ENCODE peak calls at places on chromosomes 7 and 10, in four cellular contexts. One of them, this sample, is unnamed.

GRCh38 chr10:124740374-124741280 is 3.6 kb downstream of the FAM53B start:
- DNase-seq in AG04450: no peak
- DNase-seq in type B pancreatic cell: peak; percentile 73
- DNase-seq in colonic mucosa: peak; percentile 71
- DNase-seq in this sample: no peak

GRCh38 chr7:7922684-7923385 is 45.8 kb upstream of the GLCCI1 start:
- DNase-seq in AG04450: no peak
- DNase-seq in type B pancreatic cell: no peak
- DNase-seq in colonic mucosa: no peak
- DNase-seq in this sample: no peak

GRCh38 chr7:26599982-26600381 is 264.4 kb downstream of the SKAP2 start:
- DNase-seq in AG04450: no peak
- DNase-seq in type B pancreatic cell: no peak
- DNase-seq in colonic mucosa: no peak
- DNase-seq in this sample: no peak

GRCh38 chr7:128284102-128284501 is 43.0 kb downstream of the LEP start:
- DNase-seq in AG04450: no peak
- DNase-seq in type B pancreatic cell: no peak
- DNase-seq in colonic mucosa: no peak
- DNase-seq in this sample: no peak

GRCh38 chr10:75304313-75304712 is 68.6 kb upstream of the COMTD1 start:
- DNase-seq in AG04450: no peak
- DNase-seq in type B pancreatic cell: no peak
- DNase-seq in colonic mucosa: no peak
- DNase-seq in this sample: no peak

GRCh38 chr7:4694653-4695335 is 12.7 kb downstream of the FOXK1 start:
- DNase-seq in AG04450: peak; percentile 47
- DNase-seq in type B pancreatic cell: no peak
- DNase-seq in colonic mucosa: no peak
- DNase-seq in this sample: no peak

GRCh38 chr7:137287651-137288258 is 55.8 kb downstream of the PTN start:
- DNase-seq in AG04450: no peak
- DNase-seq in type B pancreatic cell: no peak
- DNase-seq in colonic mucosa: no peak
- DNase-seq in this sample: no peak

GRCh38 chr10:28922127-28922526 is 244.8 kb downstream of the BAMBI start:
- DNase-seq in AG04450: no peak
- DNase-seq in type B pancreatic cell: no peak
- DNase-seq in colonic mucosa: no peak
- DNase-seq in this sample: no peak

GRCh38 chr7:110645616-110646015 is 445.3 kb upstream of the LRRN3 start:
- DNase-seq in AG04450: no peak
- DNase-seq in type B pancreatic cell: no peak
- DNase-seq in colonic mucosa: no peak
- DNase-seq in this sample: no peak

GRCh38 chr7:128361463-128362441 is at the start of gene PRRT4:
- DNase-seq in AG04450: no peak
- DNase-seq in type B pancreatic cell: peak; percentile 72
- DNase-seq in colonic mucosa: no peak
- DNase-seq in this sample: no peak

GRCh38 chr10:73732931-73733623 is 11.1 kb upstream of the SEC24C start:
- DNase-seq in AG04450: no peak
- DNase-seq in type B pancreatic cell: no peak
- DNase-seq in colonic mucosa: no peak
- DNase-seq in this sample: no peak

GRCh38 chr7:45143616-45144015 is 14.0 kb upstream of the RAMP3 start:
- DNase-seq in AG04450: no peak
- DNase-seq in type B pancreatic cell: no peak
- DNase-seq in colonic mucosa: no peak
- DNase-seq in this sample: no peak

GRCh38 chr10:74705361-74705980 is 120.9 kb upstream of the KAT6B start:
- DNase-seq in AG04450: no peak
- DNase-seq in type B pancreatic cell: no peak
- DNase-seq in colonic mucosa: no peak
- DNase-seq in this sample: no peak

GRCh38 chr7:151243411-151244155 is 4.9 kb downstream of the SMARCD3 start:
- DNase-seq in AG04450: no peak
- DNase-seq in type B pancreatic cell: no peak
- DNase-seq in colonic mucosa: no peak
- DNase-seq in this sample: no peak

GRCh38 chr7:80415522-80415921 is 96.3 kb downstream of the GNAT3 start:
- DNase-seq in AG04450: no peak
- DNase-seq in type B pancreatic cell: no peak
- DNase-seq in colonic mucosa: no peak
- DNase-seq in this sample: no peak

GRCh38 chr10:29356931-29357330 is 68.1 kb downstream of the LYZL1 start:
- DNase-seq in AG04450: no peak
- DNase-seq in type B pancreatic cell: no peak
- DNase-seq in colonic mucosa: no peak
- DNase-seq in this sample: no peak

GRCh38 chr7:42456756-42457276 is 219.8 kb upstream of the GLI3 start:
- DNase-seq in AG04450: no peak
- DNase-seq in type B pancreatic cell: no peak
- DNase-seq in colonic mucosa: no peak
- DNase-seq in this sample: no peak

GRCh38 chr10:35160743-35161142 is 34.1 kb downstream of the CREM start:
- DNase-seq in AG04450: no peak
- DNase-seq in type B pancreatic cell: no peak
- DNase-seq in colonic mucosa: no peak
- DNase-seq in this sample: no peak

GRCh38 chr10:116371737-116372136 is 47.5 kb downstream of the CCDC172 start:
- DNase-seq in AG04450: no peak
- DNase-seq in type B pancreatic cell: no peak
- DNase-seq in colonic mucosa: no peak
- DNase-seq in this sample: no peak

GRCh38 chr10:128527730-128528129 is 401.5 kb upstream of the MKI67 start:
- DNase-seq in AG04450: no peak
- DNase-seq in type B pancreatic cell: no peak
- DNase-seq in colonic mucosa: no peak
- DNase-seq in this sample: no peak

GRCh38 chr10:128526793-128527375 is 400.7 kb upstream of the MKI67 start:
- DNase-seq in AG04450: no peak
- DNase-seq in type B pancreatic cell: no peak
- DNase-seq in colonic mucosa: no peak
- DNase-seq in this sample: no peak

GRCh38 chr10:128529225-128529624 is 403.0 kb upstream of the MKI67 start:
- DNase-seq in AG04450: no peak
- DNase-seq in type B pancreatic cell: no peak
- DNase-seq in colonic mucosa: no peak
- DNase-seq in this sample: no peak

GRCh38 chr10:128528781-128529180 is 402.6 kb upstream of the MKI67 start:
- DNase-seq in AG04450: no peak
- DNase-seq in type B pancreatic cell: no peak
- DNase-seq in colonic mucosa: no peak
- DNase-seq in this sample: no peak

DNA sequence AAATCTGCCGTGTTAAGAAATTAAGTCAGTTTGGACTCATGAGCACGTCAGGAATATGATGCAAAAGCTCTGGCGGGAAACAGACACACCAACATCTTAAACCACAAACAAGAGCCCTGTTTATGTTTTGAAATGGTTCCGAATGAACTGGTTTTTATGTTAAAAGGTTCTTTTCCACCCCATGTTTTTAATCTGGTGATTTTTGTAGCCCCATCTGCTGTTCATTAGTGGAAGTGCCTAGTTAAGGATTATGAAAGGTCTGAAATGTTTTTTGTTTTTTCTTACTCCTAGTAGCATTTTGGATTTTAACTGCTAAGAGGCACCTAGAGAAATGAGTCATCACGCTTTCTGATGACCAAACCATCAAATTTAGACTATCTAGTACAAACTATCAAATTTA is 404.1 kb upstream of the MKI67 start:
- DNase-seq in AG04450: no peak
- DNase-seq in type B pancreatic cell: no peak
- DNase-seq in colonic mucosa: no peak
- DNase-seq in this sample: no peak
- TF ChIP-seq CTCF in AG04450: no peak
- TF ChIP-seq CTCF in type B pancreatic cell: peak; percentile 83
- TF ChIP-seq CTCF in colonic mucosa: peak; percentile 43
- TF ChIP-seq CTCF in this sample: no peak

GRCh38 chr7:101507327-101507726 is 121.8 kb downstream of the MYL10 start:
- DNase-seq in AG04450: no peak
- DNase-seq in type B pancreatic cell: no peak
- DNase-seq in colonic mucosa: no peak
- DNase-seq in this sample: no peak

GRCh38 chr7:101506531-101506930 is 122.6 kb downstream of the MYL10 start:
- DNase-seq in AG04450: no peak
- DNase-seq in type B pancreatic cell: no peak
- DNase-seq in colonic mucosa: no peak
- DNase-seq in this sample: no peak

GRCh38 chr7:101511965-101512364 is 117.1 kb downstream of the MYL10 start:
- DNase-seq in AG04450: no peak
- DNase-seq in type B pancreatic cell: no peak
- DNase-seq in colonic mucosa: no peak
- DNase-seq in this sample: no peak

GRCh38 chr7:101510297-101510696 is 118.8 kb downstream of the MYL10 start:
- DNase-seq in AG04450: no peak
- DNase-seq in type B pancreatic cell: no peak
- DNase-seq in colonic mucosa: no peak
- DNase-seq in this sample: no peak

DNA sequence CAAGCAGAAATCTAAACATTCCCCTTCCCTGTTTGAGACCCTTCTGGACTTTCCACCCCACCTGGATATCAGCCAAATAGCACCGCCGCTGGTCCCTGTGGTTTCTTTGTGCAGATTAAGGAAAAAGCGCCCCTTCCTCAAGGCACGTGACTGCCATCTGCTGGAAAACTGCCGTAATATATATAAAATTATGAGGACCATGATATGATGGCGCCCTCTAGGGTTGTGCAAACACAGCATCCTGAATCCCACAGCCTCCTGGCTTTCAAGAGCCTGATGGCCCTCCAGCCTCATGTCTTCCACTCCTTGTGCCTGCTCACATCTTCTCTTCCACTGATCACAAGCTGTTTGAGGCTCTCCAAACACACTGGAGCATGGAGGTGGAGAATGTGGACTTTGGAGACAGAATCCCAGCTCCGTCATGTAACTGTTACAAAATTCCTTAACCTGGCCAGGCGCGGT is 121.3 kb downstream of the MYL10 start:
- DNase-seq in AG04450: no peak
- DNase-seq in type B pancreatic cell: peak; percentile 76
- DNase-seq in colonic mucosa: peak; percentile 48
- DNase-seq in this sample: no peak
- TF ChIP-seq CTCF in AG04450: peak; percentile 68
- TF ChIP-seq CTCF in type B pancreatic cell: peak; percentile 96
- TF ChIP-seq CTCF in colonic mucosa: peak; percentile 48
- TF ChIP-seq CTCF in this sample: peak; percentile 55

GRCh38 chr10:80196270-80196949 is 8.9 kb downstream of the ANXA11 start:
- DNase-seq in AG04450: no peak
- DNase-seq in type B pancreatic cell: no peak
- DNase-seq in colonic mucosa: peak; percentile 89
- DNase-seq in this sample: no peak
- TF ChIP-seq CTCF in AG04450: no peak
- TF ChIP-seq CTCF in type B pancreatic cell: no peak
- TF ChIP-seq CTCF in colonic mucosa: no peak
- TF ChIP-seq CTCF in this sample: no peak

GRCh38 chr7:78901566-78901965 is 551.9 kb downstream of the MAGI2 start:
- DNase-seq in AG04450: no peak
- DNase-seq in type B pancreatic cell: no peak
- DNase-seq in colonic mucosa: no peak
- DNase-seq in this sample: no peak

GRCh38 chr7:78905449-78905848 is 548.0 kb downstream of the MAGI2 start:
- DNase-seq in AG04450: no peak
- DNase-seq in type B pancreatic cell: no peak
- DNase-seq in colonic mucosa: no peak
- DNase-seq in this sample: no peak
- TF ChIP-seq CTCF in AG04450: no peak
- TF ChIP-seq CTCF in type B pancreatic cell: no peak
- TF ChIP-seq CTCF in colonic mucosa: no peak
- TF ChIP-seq CTCF in this sample: no peak

GRCh38 chr10:59229451-59229850 is 53.0 kb downstream of the PHYHIPL start:
- DNase-seq in AG04450: no peak
- DNase-seq in type B pancreatic cell: no peak
- DNase-seq in colonic mucosa: no peak
- DNase-seq in this sample: no peak

GRCh38 chr10:59225211-59225610 is 48.8 kb downstream of the PHYHIPL start:
- DNase-seq in AG04450: no peak
- DNase-seq in type B pancreatic cell: no peak
- DNase-seq in colonic mucosa: no peak
- DNase-seq in this sample: no peak

GRCh38 chr10:59222788-59223187 is 46.3 kb downstream of the PHYHIPL start:
- DNase-seq in AG04450: no peak
- DNase-seq in type B pancreatic cell: no peak
- DNase-seq in colonic mucosa: no peak
- DNase-seq in this sample: no peak

GRCh38 chr10:59227136-59227673 is 50.8 kb downstream of the PHYHIPL start:
- DNase-seq in AG04450: no peak
- DNase-seq in type B pancreatic cell: no peak
- DNase-seq in colonic mucosa: no peak
- DNase-seq in this sample: no peak
- TF ChIP-seq CTCF in AG04450: no peak
- TF ChIP-seq CTCF in type B pancreatic cell: no peak
- TF ChIP-seq CTCF in colonic mucosa: no peak
- TF ChIP-seq CTCF in this sample: no peak

DNA sequence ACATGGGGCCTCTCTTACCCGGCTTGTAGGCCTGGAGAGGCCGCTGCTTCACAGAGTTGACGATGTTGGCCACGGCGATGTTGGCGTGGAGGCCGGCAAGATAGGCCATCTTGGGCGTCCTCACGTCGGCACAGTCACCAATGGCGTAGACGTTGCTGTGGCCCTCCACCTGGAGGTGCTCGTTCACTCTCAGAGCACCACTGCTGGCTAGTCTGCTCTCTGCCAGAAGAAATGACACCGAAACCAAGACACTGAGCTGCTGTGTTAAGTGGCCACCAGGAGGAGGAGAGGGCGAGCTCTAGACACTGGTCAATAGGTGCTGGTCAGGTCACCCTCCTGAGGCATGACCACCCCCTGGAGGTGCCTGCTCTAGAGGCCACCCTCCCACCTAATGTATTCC is 17.7 kb downstream of the AIFM2 start:
- DNase-seq in AG04450: no peak
- DNase-seq in type B pancreatic cell: no peak
- DNase-seq in colonic mucosa: no peak
- DNase-seq in this sample: no peak
- TF ChIP-seq CTCF in AG04450: no peak
- TF ChIP-seq CTCF in type B pancreatic cell: no peak
- TF ChIP-seq CTCF in colonic mucosa: no peak
- TF ChIP-seq CTCF in this sample: no peak

This sample was measured in AG04449.